ENCODE peak calls at places on chromosomes 5 and 9, in six cellular contexts. F is H9, J is IMR-90, T is mesenchymal stem cell, D is trophoblast cell, N is H1. P is an unnamed sample.

GRCh38 chr9:20608582-20608981 is 13.7 kb downstream of the MLLT3 start:
- DNase-seq in J (no peak), F (no peak), D (no peak), T (no peak), N (no peak), P (no peak)

GRCh38 chr5:154095819-154096380 is 57.1 kb downstream of the MFAP3 start:
- DNase-seq in J (no peak), T (no peak), F (no peak), N (no peak), D (no peak), P (no peak)

GRCh38 chr5:154138701-154139100 is 51.8 kb upstream of the GALNT10 start:
- DNase-seq in T (no peak), N (no peak), D (no peak), J (no peak), F (no peak), P (no peak)

GRCh38 chr5:137741-138140 is 45.8 kb downstream of the PLEKHG4B start:
- DNase-seq in F (no peak), N (no peak), T (no peak), J (no peak), D (no peak), P (no peak)

GRCh38 chr5:103258957-103259704 is 568 bp downstream of the MACIR start:
- DNase-seq in N (no peak), F (no peak), J (peak; percentile 19), T (peak; percentile 65), D (peak; percentile 51), P (peak; percentile 53)

GRCh38 chr5:143594913-143595818 is 191.7 kb upstream of the NR3C1 start:
- DNase-seq in T (peak; percentile 65), F (no peak), N (no peak), D (no peak), J (peak; percentile 27), P (no peak)

GRCh38 chr9:35042081-35042604 is 30.3 kb downstream of the VCP start:
- DNase-seq in N (no peak), D (peak; percentile 96), T (peak; percentile 66), J (peak; percentile 49), F (no peak), P (no peak)

GRCh38 chr5:33688041-33688980 is 203.5 kb downstream of the ADAMTS12 start:
- DNase-seq in T (no peak), D (no peak), J (no peak), F (no peak), N (no peak), P (no peak)

GRCh38 chr9:131478421-131478868 is 24.3 kb upstream of the POMT1 start:
- DNase-seq in D (no peak), F (peak; percentile 74), N (peak; percentile 33), T (peak; percentile 38), J (no peak), P (peak; percentile 63)

DNA sequence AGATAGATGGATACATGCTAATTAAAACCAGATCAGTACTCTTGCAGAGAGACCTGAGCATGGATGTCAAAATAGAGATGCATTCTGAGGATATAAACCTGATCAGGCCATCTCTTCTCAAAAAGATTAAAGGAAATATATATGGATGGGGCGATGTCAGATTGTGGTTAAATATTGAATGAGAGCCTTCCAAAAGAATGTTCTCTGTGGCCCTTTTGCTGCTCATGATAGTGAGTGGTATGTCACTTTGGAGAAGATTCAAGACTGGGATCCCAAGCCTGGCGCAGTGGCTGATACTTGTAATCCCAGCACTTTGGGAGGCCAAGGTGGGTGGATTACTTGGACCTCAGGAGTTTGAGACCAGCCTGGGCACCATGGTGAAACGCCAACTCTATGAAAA is 20.5 kb downstream of the ZNF131 start:
- DNase-seq in F (no peak), N (no peak), D (no peak), T (no peak), J (peak; percentile 33), P (no peak)
- H4K91ac ChIP-seq in F (no peak overlapping the region), N (no peak overlapping the region), D (no peak overlapping the region), T (no peak overlapping the region), J (no peak overlapping the region), P (no peak overlapping the region)

DNA sequence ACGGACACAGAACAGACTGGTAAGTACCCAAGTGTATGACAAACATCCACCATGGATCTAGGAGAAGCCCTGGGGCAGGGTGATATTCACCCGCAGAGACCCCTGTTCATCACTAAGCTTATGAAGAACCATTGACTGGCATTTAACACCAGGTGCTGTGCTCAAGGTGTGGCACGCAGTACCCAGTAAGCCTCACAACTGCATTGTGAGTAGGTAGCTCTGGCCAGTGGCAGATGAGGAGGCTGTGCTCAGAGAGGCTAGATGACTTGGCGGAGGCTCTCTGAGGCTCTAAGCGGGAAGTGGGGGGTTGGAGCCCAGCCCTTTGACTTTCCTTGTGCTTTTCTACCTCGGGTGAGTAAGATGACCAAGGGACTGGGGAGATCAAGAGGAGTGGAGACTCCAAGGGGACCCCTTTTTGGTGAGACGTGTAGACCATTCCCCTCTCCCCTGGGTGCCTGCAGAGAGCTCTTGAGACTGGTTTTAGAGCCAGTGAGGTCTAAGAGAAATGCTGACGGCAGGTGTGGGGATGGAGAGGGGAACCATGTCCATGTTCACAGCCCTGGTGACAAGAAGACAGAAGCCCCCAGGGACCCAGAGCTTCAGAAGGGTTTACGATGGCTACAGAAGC is 70.8 kb downstream of the IL6ST start:
- DNase-seq in N (no peak), F (no peak), J (no peak), T (no peak), D (no peak), P (no peak)
- H3K4me2 ChIP-seq in N (no peak overlapping the region), F (no peak overlapping the region), J (no peak overlapping the region), T (no peak overlapping the region), D (no peak overlapping the region), P (no peak overlapping the region)

GRCh38 chr9:6869081-6869948 is 111.5 kb downstream of the KDM4C start:
- DNase-seq in D (no peak), J (no peak), T (peak; percentile 18), F (peak; percentile 45), N (no peak), P (no peak)
- H4K91ac ChIP-seq in D (no peak overlapping the region), J (no peak overlapping the region), T (no peak overlapping the region), F (no peak overlapping the region), N (peak overlapping the region; percentile 22), P (no peak overlapping the region)

DNA sequence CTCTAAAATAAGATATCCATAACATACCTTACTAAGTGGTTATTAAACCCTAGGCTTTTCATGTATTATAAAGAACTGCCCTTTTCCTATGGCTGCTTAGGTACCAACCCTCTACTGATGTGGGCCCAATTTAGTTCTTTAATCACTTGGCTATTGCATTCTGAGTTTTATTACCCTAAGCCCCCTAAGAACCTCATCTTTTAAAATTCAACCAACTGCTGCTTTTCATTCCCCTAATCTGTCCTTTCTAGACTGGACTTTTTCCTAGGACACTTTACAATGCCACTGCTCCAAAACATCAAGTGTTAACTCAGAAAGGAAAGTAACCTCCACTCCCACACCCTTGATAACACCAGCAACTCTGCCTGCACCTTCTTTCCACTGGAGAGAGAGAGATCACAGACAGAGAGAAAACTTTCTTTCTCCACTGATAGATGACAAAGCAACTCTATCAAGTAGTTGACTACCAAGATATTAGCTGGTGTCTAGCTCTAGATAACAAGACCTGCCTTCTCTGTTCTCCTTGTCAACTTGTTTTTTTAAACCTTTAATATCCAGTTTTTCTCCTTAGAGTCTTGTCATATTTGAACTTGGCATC is 27.3 kb downstream of the ELL2 start:
- DNase-seq in N (no peak), F (no peak), D (no peak), J (no peak), T (no peak), P (no peak)
- H3K4me2 ChIP-seq in N (no peak overlapping the region), F (no peak overlapping the region), D (no peak overlapping the region), J (peak overlapping the region; percentile 70), T (no peak overlapping the region), P (no peak overlapping the region)